ENCODE peak calls at places on chromosomes 16 and 17, in six cellular contexts. F is Ammon's horn, J is EL, I is A549, Y is GM04503, Q is WTC11. D is an unnamed sample.

GRCh38 chr17:72764632-72765041 is 327.9 kb downstream of the SLC39A11 start:
- DNase-seq in F (no peak), J (peak), I (no peak), Y (no peak), Q (no peak), D (no peak)

GRCh38 chr16:57592591-57593003 is 35.8 kb upstream of the ADGRG1 start:
- DNase-seq in F (no peak), J (no peak), I (no peak), Y (no peak), Q (no peak), D (no peak)

GRCh38 chr16:15996432-15997109 is 47.2 kb downstream of the ABCC1 start:
- DNase-seq in F (no peak), J (peak), I (peak), Y (peak), Q (no peak), D (no peak)

GRCh38 chr17:49996495-49997255 is 1.7 kb upstream of the DLX3 start:
- DNase-seq in F (no peak), J (peak), I (peak), Y (no peak), Q (peak), D (peak)

GRCh38 chr17:80504671-80505413 is 28.4 kb upstream of the NPTX1 start:
- DNase-seq in F (peak), J (peak), I (peak), Y (no peak), Q (no peak), D (no peak)

GRCh38 chr16:22235839-22236745 is 30.0 kb downstream of the EEF2K start:
- DNase-seq in F (no peak), J (no peak), I (no peak), Y (no peak), Q (no peak), D (no peak)

GRCh38 chr16:68737046-68737729 is at the start of gene CDH1:
- DNase-seq in F (no peak), J (no peak), I (no peak), Y (no peak), Q (peak), D (peak)

GRCh38 chr17:7685533-7686220 is 1.6 kb downstream of the TP53 start:
- DNase-seq in F (peak), J (peak), I (peak), Y (no peak), Q (peak), D (peak)

GRCh38 chr17:49866882-49867413 is 19.1 kb upstream of the TAC4 start:
- DNase-seq in F (no peak), J (no peak), I (no peak), Y (no peak), Q (no peak), D (no peak)

GRCh38 chr17:71987634-71988033 is 133.2 kb upstream of the SOX9 start:
- DNase-seq in F (no peak), J (peak), I (no peak), Y (no peak), Q (no peak), D (no peak)

GRCh38 chr16:55494994-55495421 is 13.9 kb upstream of the LPCAT2 start:
- DNase-seq in F (peak), J (peak), I (no peak), Y (peak), Q (no peak), D (peak)

GRCh38 chr16:67364610-67365256 is 28.6 kb downstream of the TPPP3 start:
- DNase-seq in F (no peak), J (no peak), I (no peak), Y (no peak), Q (no peak), D (no peak)

GRCh38 chr16:74740795-74741304 is 33.8 kb downstream of the FA2H start:
- DNase-seq in F (peak), J (no peak), I (peak), Y (no peak), Q (no peak), D (no peak)

D was measured in GM23338.